ENCODE peak calls at places on chromosome 13, in six cellular contexts. O is GM12878, C is A549, V is H1, T is SK-N-SH, L is K562. S is an unnamed sample.

GRCh38 chr13:76975863-76976262 is 16.0 kb upstream of the CLN5 start:
- DNase-seq in O (no peak), C (no peak), V (no peak), T (no peak), L (no peak), S (no peak)

GRCh38 chr13:96089749-96090239 is at the start of gene HS6ST3:
- DNase-seq in O (no peak), C (peak), V (no peak), T (peak), L (no peak), S (no peak)

GRCh38 chr13:100630564-100630963 is 42.0 kb upstream of the GGACT start:
- DNase-seq in O (no peak), C (no peak), V (no peak), T (no peak), L (no peak), S (peak)

GRCh38 chr13:51764184-51765141 is 39.5 kb downstream of the DHRS12 start:
- DNase-seq in O (peak), C (peak), V (no peak), T (no peak), L (no peak), S (peak)

GRCh38 chr13:26254583-26255102 is 714 bp downstream of the CDK8 start:
- DNase-seq in O (no peak), C (peak), V (peak), T (peak), L (peak), S (peak)

GRCh38 chr13:95133498-95133897 is 167.8 kb downstream of the ABCC4 start:
- DNase-seq in O (no peak), C (no peak), V (no peak), T (no peak), L (no peak), S (no peak)

GRCh38 chr13:20331949-20332348 is 99.8 kb upstream of the GJB6 start:
- DNase-seq in O (no peak), C (no peak), V (no peak), T (no peak), L (no peak), S (no peak)

GRCh38 chr13:111505175-111505777 is 184.8 kb downstream of the TEX29 start:
- DNase-seq in O (no peak), C (peak), V (peak), T (peak), L (peak), S (peak)

GRCh38 chr13:59277106-59277505 is 886.6 kb downstream of the DIAPH3 start:
- DNase-seq in O (no peak), C (no peak), V (no peak), T (no peak), L (no peak), S (no peak)

GRCh38 chr13:99144306-99144705 is 56.3 kb upstream of the UBAC2 start:
- DNase-seq in O (no peak), C (no peak), V (no peak), T (no peak), L (no peak), S (no peak)

GRCh38 chr13:98080280-98080679 is 62.6 kb upstream of the FARP1 start:
- DNase-seq in O (no peak), C (no peak), V (no peak), T (no peak), L (no peak), S (no peak)

GRCh38 chr13:114149774-114150740 is 17.6 kb upstream of the RASA3 start:
- DNase-seq in O (no peak), C (no peak), V (no peak), T (no peak), L (no peak), S (no peak)

GRCh38 chr13:75871059-75871458 is 234.9 kb downstream of the LMO7 start:
- DNase-seq in O (no peak), C (no peak), V (no peak), T (no peak), L (no peak), S (no peak)

GRCh38 chr13:52012512-52012836 is 276 bp downstream of the ALG11 start:
- DNase-seq in O (no peak), C (no peak), V (no peak), T (no peak), L (no peak), S (no peak)

GRCh38 chr13:68490594-68490993 is 1260.5 kb upstream of the PCDH9 start:
- DNase-seq in O (no peak), C (no peak), V (no peak), T (peak), L (no peak), S (no peak)

GRCh38 chr13:54709546-54709945 is 1680.9 kb downstream of the OLFM4 start:
- DNase-seq in O (no peak), C (no peak), V (no peak), T (no peak), L (no peak), S (no peak)

GRCh38 chr13:103288114-103288513 is 221.9 kb upstream of the SLC10A2 start:
- DNase-seq in O (no peak), C (no peak), V (no peak), T (no peak), L (no peak), S (no peak)

GRCh38 chr13:84137292-84137691 is 255.0 kb upstream of the SLITRK1 start:
- DNase-seq in O (peak), C (no peak), V (no peak), T (no peak), L (no peak), S (no peak)
- TF ChIP-seq CHD2 in O (no peak), C (no peak), V (no peak), T (no peak), L (no peak), S (no peak)

GRCh38 chr13:110499621-110500281 is 61.8 kb downstream of the RAB20 start:
- DNase-seq in O (no peak), C (no peak), V (no peak), T (no peak), L (no peak), S (no peak)

GRCh38 chr13:110497003-110497402 is 64.5 kb downstream of the RAB20 start:
- DNase-seq in O (no peak), C (no peak), V (no peak), T (no peak), L (no peak), S (no peak)

GRCh38 chr13:110498765-110499164 is 62.8 kb downstream of the RAB20 start:
- DNase-seq in O (no peak), C (no peak), V (no peak), T (no peak), L (no peak), S (no peak)

GRCh38 chr13:110496281-110496680 is 65.2 kb downstream of the RAB20 start:
- DNase-seq in O (no peak), C (no peak), V (no peak), T (no peak), L (no peak), S (no peak)

DNA sequence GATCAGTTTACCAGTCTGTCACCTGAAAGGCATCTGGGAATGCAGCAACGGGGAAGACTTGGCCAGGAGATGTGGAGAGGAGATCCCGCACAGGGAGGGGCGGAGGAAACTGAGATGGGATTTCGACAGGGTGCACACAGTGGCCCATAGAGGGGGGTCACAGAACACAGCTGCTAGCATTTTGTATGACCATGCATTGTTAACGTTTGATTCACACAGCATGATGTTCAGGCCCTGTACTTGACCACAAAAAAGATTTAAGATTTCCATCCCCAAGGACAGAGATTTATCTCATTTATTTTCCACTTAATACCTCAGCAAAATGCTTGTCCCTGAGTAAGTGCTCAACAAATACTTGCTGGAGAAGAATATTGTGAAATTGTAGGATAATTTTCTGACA is 63.2 kb downstream of the RAB20 start:
- DNase-seq in O (no peak), C (no peak), V (no peak), T (no peak), L (no peak), S (no peak)
- TF ChIP-seq CHD2 in O (no peak), C (no peak), V (no peak), T (no peak), L (no peak), S (no peak)

GRCh38 chr13:39893808-39894207 is 238.3 kb downstream of the COG6 start:
- DNase-seq in O (no peak), C (no peak), V (no peak), T (no peak), L (no peak), S (no peak)

GRCh38 chr13:39894586-39894985 is 239.1 kb downstream of the COG6 start:
- DNase-seq in O (no peak), C (no peak), V (no peak), T (no peak), L (no peak), S (no peak)

GRCh38 chr13:39892731-39893293 is 237.3 kb downstream of the COG6 start:
- DNase-seq in O (no peak), C (no peak), V (no peak), T (peak), L (no peak), S (no peak)

GRCh38 chr13:39897636-39898035 is 242.2 kb downstream of the COG6 start:
- DNase-seq in O (no peak), C (no peak), V (no peak), T (no peak), L (no peak), S (no peak)

DNA sequence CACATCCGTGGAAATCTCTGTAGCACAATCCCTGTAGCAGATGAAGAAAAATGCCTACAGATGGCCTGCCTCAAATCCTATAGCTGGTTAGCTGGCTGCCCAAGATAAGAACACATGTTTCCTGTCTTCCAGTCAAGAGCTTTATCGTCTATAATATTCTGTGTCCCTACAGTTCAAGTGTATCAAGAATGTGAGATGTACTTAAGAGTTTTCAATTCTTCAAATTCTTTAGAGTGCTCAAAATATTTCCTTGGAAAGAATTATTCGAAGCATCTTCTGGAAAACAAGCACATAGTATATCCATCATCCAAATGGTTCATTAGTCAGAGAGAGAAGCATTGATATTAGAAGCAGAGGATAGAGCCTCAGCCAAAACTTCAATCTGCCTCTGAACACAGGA is 239.8 kb downstream of the COG6 start:
- DNase-seq in O (no peak), C (no peak), V (no peak), T (no peak), L (no peak), S (no peak)
- TF ChIP-seq CHD2 in O (no peak), C (no peak), V (no peak), T (no peak), L (no peak), S (no peak)

DNA sequence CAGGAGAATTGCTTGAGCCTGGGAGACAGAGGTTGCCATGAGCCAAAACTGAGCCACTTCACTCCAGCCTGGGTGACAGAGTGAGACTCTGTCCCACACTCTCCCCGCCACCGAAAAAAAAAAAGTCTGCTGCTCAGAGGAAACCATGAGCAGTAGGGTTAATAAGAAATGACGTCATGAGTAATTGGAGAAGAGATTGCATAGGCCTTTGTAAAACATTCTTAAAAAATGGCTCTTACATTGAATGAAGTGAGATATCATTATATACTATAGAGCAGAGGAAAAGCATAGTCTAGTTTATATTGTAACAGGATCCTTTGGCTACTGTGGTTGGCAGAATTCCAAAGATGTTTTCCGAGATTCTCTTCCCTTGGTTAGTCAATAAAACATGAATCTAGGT is 228.2 kb downstream of the PCDH20 start:
- DNase-seq in O (no peak), C (no peak), V (no peak), T (no peak), L (no peak), S (no peak)
- TF ChIP-seq CHD2 in O (no peak), C (no peak), V (no peak), T (no peak), L (no peak), S (no peak)

GRCh38 chr13:101876951-101877350 is 424.5 kb downstream of the ITGBL1 start:
- DNase-seq in O (no peak), C (no peak), V (no peak), T (no peak), L (no peak), S (no peak)

GRCh38 chr13:101880581-101880980 is 428.1 kb downstream of the ITGBL1 start:
- DNase-seq in O (no peak), C (no peak), V (no peak), T (no peak), L (no peak), S (no peak)

GRCh38 chr13:101875091-101875490 is 422.6 kb downstream of the ITGBL1 start:
- DNase-seq in O (no peak), C (no peak), V (no peak), T (no peak), L (no peak), S (no peak)

GRCh38 chr13:101881593-101881992 is 429.1 kb downstream of the ITGBL1 start:
- DNase-seq in O (no peak), C (no peak), V (no peak), T (no peak), L (no peak), S (no peak)

DNA sequence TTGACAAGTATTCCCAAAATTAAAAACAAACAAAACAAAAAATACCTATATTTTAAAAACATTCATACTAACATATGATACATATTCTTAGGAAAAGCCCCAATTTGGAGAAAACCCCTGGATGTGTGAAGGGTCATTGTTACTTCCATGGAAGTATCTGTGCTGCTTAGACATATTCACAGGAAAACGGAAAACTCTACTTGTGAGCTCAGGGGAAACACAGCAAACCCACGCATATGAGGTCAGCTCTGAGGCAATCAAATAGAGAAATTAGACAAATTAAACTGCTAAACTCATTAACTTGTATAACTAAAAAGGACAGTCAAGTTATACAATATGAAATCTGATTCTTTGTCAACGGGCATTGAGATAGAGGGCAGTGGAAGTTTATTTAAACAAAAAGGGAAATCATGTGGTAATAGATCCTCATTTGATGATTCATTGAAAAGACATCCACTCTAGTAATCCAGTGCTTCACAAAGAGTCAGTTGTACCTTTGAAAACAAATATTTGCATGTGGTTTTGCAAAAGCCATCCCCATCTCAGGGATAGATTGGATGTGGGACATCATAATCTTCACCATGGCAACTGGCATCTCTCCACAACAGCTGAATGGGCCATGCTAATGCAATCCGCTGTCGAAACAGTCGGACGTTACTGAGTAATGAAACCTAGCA is 423.4 kb downstream of the ITGBL1 start:
- DNase-seq in O (no peak), C (no peak), V (no peak), T (no peak), L (no peak), S (peak)
- TF ChIP-seq CHD2 in O (no peak), C (no peak), V (no peak), T (no peak), L (no peak), S (no peak)

DNA sequence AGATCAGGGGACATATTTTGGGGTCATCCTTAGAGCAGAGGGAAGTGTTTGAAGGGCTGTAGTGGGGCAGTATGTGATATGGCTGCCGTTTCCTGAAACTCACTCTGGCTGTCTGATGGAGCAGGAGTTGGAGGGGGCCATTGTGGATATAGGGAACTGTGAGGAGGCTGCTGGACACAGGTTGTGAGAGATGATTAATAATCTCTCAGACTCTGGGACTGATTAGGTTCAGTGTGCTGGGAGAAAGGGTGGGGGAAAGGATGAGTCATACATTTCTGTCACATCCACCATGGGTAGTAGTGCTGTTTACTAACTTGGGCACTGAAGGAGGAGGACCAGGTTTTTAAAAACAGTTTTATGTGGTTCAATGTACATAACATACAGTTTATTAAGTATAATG is 4.8 kb downstream of the B3GLCT start:
- DNase-seq in O (no peak), C (peak), V (peak), T (peak), L (peak), S (peak)
- TF ChIP-seq CHD2 in O (no peak), C (no peak), V (no peak), T (no peak), L (no peak), S (no peak)